ENCODE peak calls at places on chromosomes 4 and X, in six cellular contexts. One of them, this sample, is unnamed.

GRCh38 chrX:93695981-93696380 is 22.0 kb downstream of the FAM133A start:
- DNase-seq in spleen: no peak
- DNase-seq in psoas muscle: no peak
- DNase-seq in GM10248: no peak
- DNase-seq in HFF-Myc: no peak
- DNase-seq in lower lobe of right lung: no peak
- DNase-seq in this sample: no peak

GRCh38 chrX:137746289-137746688 is 180.4 kb downstream of the ZIC3 start:
- DNase-seq in GM10248: no peak
- DNase-seq in HFF-Myc: no peak
- DNase-seq in lower lobe of right lung: no peak
- DNase-seq in psoas muscle: no peak
- DNase-seq in spleen: no peak
- DNase-seq in this sample: no peak

GRCh38 chrX:129629837-129630236 is 24.9 kb downstream of the APLN start:
- DNase-seq in psoas muscle: peak; percentile 31
- DNase-seq in GM10248: no peak
- DNase-seq in spleen: no peak
- DNase-seq in lower lobe of right lung: no peak
- DNase-seq in HFF-Myc: no peak
- DNase-seq in this sample: no peak

GRCh38 chr4:93654276-93654675 is 174.3 kb upstream of the ATOH1 start:
- DNase-seq in spleen: no peak
- DNase-seq in HFF-Myc: no peak
- DNase-seq in psoas muscle: no peak
- DNase-seq in GM10248: no peak
- DNase-seq in lower lobe of right lung: no peak
- DNase-seq in this sample: no peak

GRCh38 chr4:162229670-162230069 is 65.9 kb upstream of the FSTL5 start:
- DNase-seq in GM10248: no peak
- DNase-seq in lower lobe of right lung: no peak
- DNase-seq in spleen: no peak
- DNase-seq in HFF-Myc: no peak
- DNase-seq in psoas muscle: no peak
- DNase-seq in this sample: no peak

GRCh38 chr4:102404551-102404969 is 59.3 kb upstream of the SLC39A8 start:
- DNase-seq in lower lobe of right lung: no peak
- DNase-seq in GM10248: no peak
- DNase-seq in spleen: no peak
- DNase-seq in psoas muscle: no peak
- DNase-seq in HFF-Myc: no peak
- DNase-seq in this sample: peak; percentile 5

GRCh38 chr4:174256277-174256713 is 27.2 kb downstream of the FBXO8 start:
- DNase-seq in HFF-Myc: no peak
- DNase-seq in GM10248: no peak
- DNase-seq in psoas muscle: no peak
- DNase-seq in lower lobe of right lung: no peak
- DNase-seq in spleen: no peak
- DNase-seq in this sample: peak; percentile 70

GRCh38 chrX:120857240-120857639 is 18.4 kb downstream of the CT47B1 start:
- DNase-seq in lower lobe of right lung: no peak
- DNase-seq in psoas muscle: no peak
- DNase-seq in spleen: no peak
- DNase-seq in HFF-Myc: no peak
- DNase-seq in GM10248: no peak
- DNase-seq in this sample: no peak

GRCh38 chrX:153938226-153938786 is 3.5 kb upstream of the NAA10 start:
- DNase-seq in HFF-Myc: no peak
- DNase-seq in psoas muscle: no peak
- DNase-seq in lower lobe of right lung: no peak
- DNase-seq in GM10248: no peak
- DNase-seq in spleen: no peak
- DNase-seq in this sample: no peak

GRCh38 chr4:14375816-14376215 is 626.5 kb upstream of the CPEB2 start:
- DNase-seq in lower lobe of right lung: no peak
- DNase-seq in GM10248: no peak
- DNase-seq in HFF-Myc: no peak
- DNase-seq in psoas muscle: no peak
- DNase-seq in spleen: no peak
- DNase-seq in this sample: no peak

GRCh38 chrX:19824603-19825002 is 62.8 kb downstream of the SH3KBP1 start:
- DNase-seq in lower lobe of right lung: no peak
- DNase-seq in GM10248: no peak
- DNase-seq in spleen: no peak
- DNase-seq in HFF-Myc: no peak
- DNase-seq in psoas muscle: no peak
- DNase-seq in this sample: peak; percentile 17

GRCh38 chr4:114082348-114082747 is 102.9 kb upstream of the ARSJ start:
- DNase-seq in GM10248: no peak
- DNase-seq in lower lobe of right lung: no peak
- DNase-seq in psoas muscle: no peak
- DNase-seq in HFF-Myc: no peak
- DNase-seq in spleen: no peak
- DNase-seq in this sample: no peak

GRCh38 chrX:110004210-110004609 is 1.3 kb downstream of the TMEM164 start:
- DNase-seq in psoas muscle: peak; percentile 22
- DNase-seq in lower lobe of right lung: peak; percentile 63
- DNase-seq in spleen: peak; percentile 77
- DNase-seq in GM10248: no peak
- DNase-seq in HFF-Myc: no peak
- DNase-seq in this sample: no peak

GRCh38 chr4:95044204-95044848 is 286.6 kb downstream of the BMPR1B start:
- DNase-seq in psoas muscle: no peak
- DNase-seq in spleen: no peak
- DNase-seq in HFF-Myc: no peak
- DNase-seq in GM10248: no peak
- DNase-seq in lower lobe of right lung: no peak
- DNase-seq in this sample: no peak

GRCh38 chrX:152915541-152916241 is 17.8 kb downstream of the ZNF185 start:
- DNase-seq in lower lobe of right lung: no peak
- DNase-seq in psoas muscle: no peak
- DNase-seq in spleen: no peak
- DNase-seq in GM10248: peak; percentile 75
- DNase-seq in HFF-Myc: no peak
- DNase-seq in this sample: peak; percentile 50

GRCh38 chr4:83241132-83241531 is 43.5 kb downstream of the COQ2 start:
- DNase-seq in spleen: no peak
- DNase-seq in GM10248: no peak
- DNase-seq in psoas muscle: no peak
- DNase-seq in lower lobe of right lung: no peak
- DNase-seq in HFF-Myc: no peak
- DNase-seq in this sample: no peak

GRCh38 chrX:132257116-132257515 is 37.9 kb upstream of the RAP2C start:
- DNase-seq in psoas muscle: no peak
- DNase-seq in spleen: no peak
- DNase-seq in GM10248: no peak
- DNase-seq in lower lobe of right lung: no peak
- DNase-seq in HFF-Myc: no peak
- DNase-seq in this sample: no peak

GRCh38 chr4:169151671-169152070 is 119.1 kb downstream of the SH3RF1 start:
- DNase-seq in spleen: no peak
- DNase-seq in HFF-Myc: no peak
- DNase-seq in GM10248: no peak
- DNase-seq in lower lobe of right lung: no peak
- DNase-seq in psoas muscle: no peak
- DNase-seq in this sample: peak; percentile 56

GRCh38 chr4:123597586-123597985 is 201.0 kb downstream of the SPRY1 start:
- DNase-seq in HFF-Myc: no peak
- DNase-seq in spleen: no peak
- DNase-seq in lower lobe of right lung: no peak
- DNase-seq in GM10248: no peak
- DNase-seq in psoas muscle: no peak
- DNase-seq in this sample: peak; percentile 60

GRCh38 chrX:47222776-47223350 is 4.4 kb downstream of the CDK16 start:
- DNase-seq in HFF-Myc: no peak
- DNase-seq in spleen: peak; percentile 66
- DNase-seq in lower lobe of right lung: no peak
- DNase-seq in psoas muscle: no peak
- DNase-seq in GM10248: no peak
- DNase-seq in this sample: no peak

GRCh38 chr4:91684955-91685354 is 618.8 kb upstream of the GRID2 start:
- DNase-seq in GM10248: no peak
- DNase-seq in psoas muscle: no peak
- DNase-seq in spleen: no peak
- DNase-seq in HFF-Myc: no peak
- DNase-seq in lower lobe of right lung: no peak
- DNase-seq in this sample: no peak

GRCh38 chr4:114015444-114015899 is 36.0 kb upstream of the ARSJ start:
- DNase-seq in spleen: no peak
- DNase-seq in HFF-Myc: peak; percentile 99
- DNase-seq in lower lobe of right lung: no peak
- DNase-seq in GM10248: no peak
- DNase-seq in psoas muscle: no peak
- DNase-seq in this sample: peak; percentile 96

GRCh38 chr4:101708640-101709039 is 81.9 kb upstream of the BANK1 start:
- DNase-seq in GM10248: no peak
- DNase-seq in HFF-Myc: peak; percentile 4
- DNase-seq in lower lobe of right lung: no peak
- DNase-seq in psoas muscle: no peak
- DNase-seq in spleen: no peak
- DNase-seq in this sample: no peak

GRCh38 chrX:66676990-66677389 is 38.1 kb upstream of the EDA2R start:
- DNase-seq in lower lobe of right lung: no peak
- DNase-seq in psoas muscle: no peak
- DNase-seq in GM10248: no peak
- DNase-seq in HFF-Myc: peak; percentile 77
- DNase-seq in spleen: no peak
- DNase-seq in this sample: peak; percentile 60

GRCh38 chr4:5237086-5237485 is 185.8 kb downstream of the STK32B start:
- DNase-seq in HFF-Myc: no peak
- DNase-seq in lower lobe of right lung: no peak
- DNase-seq in spleen: no peak
- DNase-seq in psoas muscle: no peak
- DNase-seq in GM10248: no peak
- DNase-seq in this sample: no peak

GRCh38 chrX:17525762-17526555 is 151.0 kb downstream of the NHS start:
- DNase-seq in HFF-Myc: peak; percentile 19
- DNase-seq in lower lobe of right lung: no peak
- DNase-seq in psoas muscle: no peak
- DNase-seq in GM10248: no peak
- DNase-seq in spleen: no peak
- DNase-seq in this sample: peak; percentile 34

GRCh38 chr4:72564789-72565188 is 4.2 kb downstream of the ADAMTS3 start:
- DNase-seq in HFF-Myc: no peak
- DNase-seq in spleen: no peak
- DNase-seq in psoas muscle: no peak
- DNase-seq in GM10248: no peak
- DNase-seq in lower lobe of right lung: no peak
- DNase-seq in this sample: no peak

GRCh38 chr4:183659919-183660318 is 826 bp downstream of the TRAPPC11 start:
- DNase-seq in lower lobe of right lung: no peak
- DNase-seq in GM10248: peak; percentile 9
- DNase-seq in psoas muscle: no peak
- DNase-seq in spleen: no peak
- DNase-seq in HFF-Myc: no peak
- DNase-seq in this sample: peak; percentile 10

GRCh38 chr4:99390060-99390459 is 37.5 kb upstream of the ADH1C start:
- DNase-seq in GM10248: no peak
- DNase-seq in HFF-Myc: no peak
- DNase-seq in psoas muscle: no peak
- DNase-seq in spleen: no peak
- DNase-seq in lower lobe of right lung: no peak
- DNase-seq in this sample: peak; percentile 49

GRCh38 chr4:82217986-82218715 is 155.6 kb downstream of the HNRNPD start:
- DNase-seq in HFF-Myc: no peak
- DNase-seq in lower lobe of right lung: no peak
- DNase-seq in GM10248: no peak
- DNase-seq in spleen: no peak
- DNase-seq in psoas muscle: no peak
- DNase-seq in this sample: no peak

GRCh38 chr4:186820371-186820990 is 96.8 kb upstream of the FAT1 start:
- DNase-seq in psoas muscle: peak; percentile 16
- DNase-seq in GM10248: no peak
- DNase-seq in HFF-Myc: no peak
- DNase-seq in lower lobe of right lung: peak; percentile 48
- DNase-seq in spleen: no peak
- DNase-seq in this sample: peak; percentile 54
- TF ChIP-seq CTCF in psoas muscle: no peak
- TF ChIP-seq CTCF in GM10248: no peak
- TF ChIP-seq CTCF in HFF-Myc: no peak
- TF ChIP-seq CTCF in lower lobe of right lung: no peak
- TF ChIP-seq CTCF in spleen: no peak
- TF ChIP-seq CTCF in this sample: no peak

DNA sequence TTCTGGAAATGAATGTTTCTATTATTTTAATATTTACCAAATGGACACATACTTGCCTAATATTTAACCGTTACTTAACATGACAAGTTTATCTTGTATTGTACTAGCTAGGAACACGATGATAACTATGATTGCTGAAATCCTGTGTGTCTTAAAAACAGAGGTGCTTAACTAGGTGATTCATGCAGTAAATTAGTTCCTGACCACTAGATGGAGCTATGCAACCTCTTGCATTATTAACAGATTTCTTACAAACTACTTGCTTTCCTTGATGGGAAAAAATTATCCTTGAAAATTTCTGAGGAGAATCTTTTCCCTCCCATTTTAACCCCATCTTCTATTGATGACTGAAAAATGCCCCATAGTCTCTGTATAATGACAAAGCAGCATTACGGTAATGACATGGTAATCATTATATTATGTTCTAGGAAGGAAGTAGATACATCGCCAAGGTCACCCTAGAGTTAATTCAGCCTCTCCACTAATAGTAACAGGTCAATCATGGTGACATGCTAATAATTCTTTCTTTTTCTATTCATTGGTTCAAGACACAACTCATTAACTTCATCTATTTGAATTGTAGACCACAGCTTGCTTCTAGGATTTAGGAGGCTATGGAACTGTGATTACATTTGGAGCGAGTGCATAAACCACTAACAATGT is 844.2 kb downstream of the RAPGEF2 start:
- DNase-seq in psoas muscle: no peak
- DNase-seq in spleen: no peak
- DNase-seq in GM10248: peak; percentile 13
- DNase-seq in lower lobe of right lung: no peak
- DNase-seq in HFF-Myc: peak; percentile 20
- DNase-seq in this sample: peak; percentile 51
- TF ChIP-seq CTCF in psoas muscle: peak; percentile 46
- TF ChIP-seq CTCF in spleen: peak; percentile 52
- TF ChIP-seq CTCF in GM10248: peak; percentile 75
- TF ChIP-seq CTCF in lower lobe of right lung: peak; percentile 60
- TF ChIP-seq CTCF in HFF-Myc: peak; percentile 46
- TF ChIP-seq CTCF in this sample: peak; percentile 61

GRCh38 chr4:122121593-122121992 is 30.5 kb upstream of the BLTP1 start:
- DNase-seq in psoas muscle: no peak
- DNase-seq in GM10248: no peak
- DNase-seq in HFF-Myc: no peak
- DNase-seq in spleen: no peak
- DNase-seq in lower lobe of right lung: no peak
- DNase-seq in this sample: no peak
- TF ChIP-seq CTCF in psoas muscle: no peak
- TF ChIP-seq CTCF in GM10248: no peak
- TF ChIP-seq CTCF in HFF-Myc: no peak
- TF ChIP-seq CTCF in spleen: no peak
- TF ChIP-seq CTCF in lower lobe of right lung: no peak
- TF ChIP-seq CTCF in this sample: no peak

DNA sequence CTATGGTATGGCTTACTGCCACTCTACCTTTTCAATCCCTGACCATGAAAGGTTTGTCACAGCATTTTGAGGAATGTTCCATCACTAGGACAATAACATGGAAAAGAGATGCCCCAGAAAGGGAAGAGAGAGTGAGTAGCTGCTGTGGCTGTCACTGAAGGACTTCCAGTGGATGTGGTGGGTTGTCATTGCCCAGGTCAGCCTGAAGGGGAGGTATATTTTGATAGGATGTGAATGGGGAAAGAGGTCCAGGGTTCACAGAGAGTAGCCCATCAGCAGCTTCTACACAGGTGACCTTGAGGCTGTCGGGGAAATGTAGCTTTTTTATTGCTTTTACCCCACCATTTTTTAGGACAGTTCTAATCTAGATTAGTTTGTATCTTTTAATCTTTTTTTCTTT is 30.8 kb downstream of the MTM1 start:
- DNase-seq in psoas muscle: no peak
- DNase-seq in HFF-Myc: no peak
- DNase-seq in spleen: no peak
- DNase-seq in lower lobe of right lung: no peak
- DNase-seq in GM10248: no peak
- DNase-seq in this sample: no peak
- TF ChIP-seq CTCF in psoas muscle: no peak
- TF ChIP-seq CTCF in HFF-Myc: no peak
- TF ChIP-seq CTCF in spleen: no peak
- TF ChIP-seq CTCF in lower lobe of right lung: no peak
- TF ChIP-seq CTCF in GM10248: no peak
- TF ChIP-seq CTCF in this sample: no peak

This sample was measured in fibroblast of villous mesenchyme.